ENCODE peak calls at places on chromosomes 5 and 9, in nine cellular contexts. V is bronchial epithelial cell, Q is mesendoderm, L is activated T-cell treated with anti-CD3 and anti-CD28 coated beads for 1 hour, N is NCI-H1092 treated with DMSO at 0.1 percent for 48 hours, X is DMS79, T is T-helper 2 cell, S is Kasumi-1, A is kidney tubule cell. O is an unnamed sample.

GRCh38 chr5:176389114-176389768 is 690 bp downstream of the HIGD2A start:
- DNase-seq in V (no peak), Q (no peak), L (no peak), N (no peak), X (no peak), T (no peak), S (peak; percentile 69), A (no peak), O (no peak)

GRCh38 chr5:65137631-65138030 is 344.1 kb downstream of the ADAMTS6 start:
- DNase-seq in V (no peak), Q (no peak), L (no peak), N (no peak), X (no peak), T (no peak), S (no peak), A (peak; percentile 42), O (no peak)

GRCh38 chr5:19886123-19886921 is 101.7 kb downstream of the CDH18 start:
- DNase-seq in V (peak; percentile 72), Q (peak; percentile 23), L (no peak), N (peak; percentile 20), X (no peak), T (no peak), S (no peak), A (peak; percentile 47), O (no peak)

GRCh38 chr5:148482697-148483462 is 99.1 kb downstream of the FBXO38 start:
- DNase-seq in V (peak; percentile 7), Q (peak; percentile 86), L (peak; percentile 44), N (no peak), X (no peak), T (peak; percentile 28), S (peak; percentile 63), A (peak; percentile 57), O (peak; percentile 78)

GRCh38 chr5:125408582-125409069 is 662.2 kb upstream of the ZNF608 start:
- DNase-seq in V (peak; percentile 97), Q (no peak), L (no peak), N (peak; percentile 63), X (no peak), T (no peak), S (peak; percentile 15), A (peak; percentile 100), O (no peak)

GRCh38 chr9:94692601-94693000 is 33.9 kb upstream of the AOPEP start:
- DNase-seq in V (no peak), Q (peak; percentile 69), L (no peak), N (peak; percentile 51), X (peak; percentile 53), T (no peak), S (no peak), A (peak; percentile 98), O (no peak)

GRCh38 chr5:134226441-134227192 is 744 bp upstream of the PPP2CA start:
- DNase-seq in V (peak; percentile 20), Q (no peak), L (peak; percentile 61), N (peak; percentile 33), X (no peak), T (peak; percentile 57), S (no peak), A (peak; percentile 30), O (no peak)

GRCh38 chr9:113446323-113446740 is 17.2 kb upstream of the RGS3 start:
- DNase-seq in V (peak; percentile 60), Q (peak; percentile 74), L (no peak), N (peak; percentile 55), X (peak; percentile 17), T (no peak), S (peak; percentile 38), A (peak; percentile 65), O (no peak)

GRCh38 chr5:89255845-89256463 is 373.0 kb upstream of the MEF2C start:
- DNase-seq in V (peak; percentile 70), Q (peak; percentile 82), L (no peak), N (no peak), X (no peak), T (no peak), S (peak; percentile 30), A (peak; percentile 74), O (no peak)

GRCh38 chr5:96293966-96294886 is 138.8 kb downstream of the PCSK1 start:
- DNase-seq in V (peak; percentile 62), Q (no peak), L (no peak), N (peak; percentile 1), X (no peak), T (no peak), S (no peak), A (no peak), O (no peak)

GRCh38 chr5:117077142-117077541 is 502.5 kb upstream of the SEMA6A start:
- DNase-seq in V (peak; percentile 30), Q (peak; percentile 25), L (no peak), N (no peak), X (no peak), T (no peak), S (peak; percentile 35), A (no peak), O (no peak)

GRCh38 chr5:5014836-5015235 is 125.3 kb upstream of the ADAMTS16 start:
- DNase-seq in V (peak; percentile 9), Q (peak; percentile 44), L (no peak), N (no peak), X (no peak), T (no peak), S (no peak), A (peak; percentile 89), O (no peak)

GRCh38 chr9:35172878-35173277 is 11.1 kb downstream of the UNC13B start:
- DNase-seq in V (no peak), Q (no peak), L (no peak), N (peak; percentile 92), X (no peak), T (no peak), S (no peak), A (no peak), O (no peak)

GRCh38 chr9:33164138-33164809 is 2.9 kb downstream of the B4GALT1 start:
- DNase-seq in V (no peak), Q (peak; percentile 18), L (no peak), N (no peak), X (no peak), T (no peak), S (no peak), A (no peak), O (no peak)

GRCh38 chr5:163760498-163760897 is 255.1 kb downstream of the MAT2B start:
- DNase-seq in V (peak; percentile 95), Q (no peak), L (no peak), N (no peak), X (no peak), T (no peak), S (no peak), A (no peak), O (no peak)

O was measured in Right ventricle myocardium inferior.